ENCODE peak calls at places on chromosome 22, in ten cellular contexts. One of them, this sample, is unnamed.

GRCh38 chr22:29314537-29315285 is 786 bp downstream of the RASL10A start:
- DNase-seq in astrocyte of the spinal cord: no peak
- DNase-seq in sigmoid colon: no peak
- DNase-seq in CD8-positive, alpha-beta T cell: no peak
- DNase-seq in fibroblast of the aortic adventitia: no peak
- DNase-seq in bronchial epithelial cell: no peak
- DNase-seq in heart right ventricle: no peak
- DNase-seq in AG10803: no peak
- DNase-seq in prostate gland: no peak
- DNase-seq in AG04450: no peak
- DNase-seq in this sample: no peak

GRCh38 chr22:40249286-40249685 is 71.6 kb downstream of the TNRC6B start:
- DNase-seq in astrocyte of the spinal cord: no peak
- DNase-seq in sigmoid colon: no peak
- DNase-seq in CD8-positive, alpha-beta T cell: no peak
- DNase-seq in fibroblast of the aortic adventitia: no peak
- DNase-seq in bronchial epithelial cell: no peak
- DNase-seq in heart right ventricle: no peak
- DNase-seq in AG10803: no peak
- DNase-seq in prostate gland: no peak
- DNase-seq in AG04450: no peak
- DNase-seq in this sample: no peak

GRCh38 chr22:48757581-48757980 is 1070.1 kb downstream of the BRD1 start:
- DNase-seq in astrocyte of the spinal cord: no peak
- DNase-seq in sigmoid colon: peak; percentile 48
- DNase-seq in CD8-positive, alpha-beta T cell: no peak
- DNase-seq in fibroblast of the aortic adventitia: no peak
- DNase-seq in bronchial epithelial cell: no peak
- DNase-seq in heart right ventricle: no peak
- DNase-seq in AG10803: no peak
- DNase-seq in prostate gland: no peak
- DNase-seq in AG04450: no peak
- DNase-seq in this sample: no peak

GRCh38 chr22:29988719-29989118 is 91.5 kb upstream of the HORMAD2 start:
- DNase-seq in astrocyte of the spinal cord: no peak
- DNase-seq in sigmoid colon: no peak
- DNase-seq in CD8-positive, alpha-beta T cell: no peak
- DNase-seq in fibroblast of the aortic adventitia: peak; percentile 17
- DNase-seq in bronchial epithelial cell: no peak
- DNase-seq in heart right ventricle: no peak
- DNase-seq in AG10803: peak; percentile 36
- DNase-seq in prostate gland: no peak
- DNase-seq in AG04450: no peak
- DNase-seq in this sample: no peak

GRCh38 chr22:50112151-50113118 is 22.6 kb downstream of the MOV10L1 start:
- DNase-seq in astrocyte of the spinal cord: peak; percentile 77
- DNase-seq in sigmoid colon: no peak
- DNase-seq in CD8-positive, alpha-beta T cell: no peak
- DNase-seq in fibroblast of the aortic adventitia: peak; percentile 70
- DNase-seq in bronchial epithelial cell: peak; percentile 52
- DNase-seq in heart right ventricle: peak; percentile 49
- DNase-seq in AG10803: peak; percentile 64
- DNase-seq in prostate gland: no peak
- DNase-seq in AG04450: peak; percentile 21
- DNase-seq in this sample: no peak

GRCh38 chr22:26847046-26847445 is 189.7 kb downstream of the MIAT start:
- DNase-seq in astrocyte of the spinal cord: no peak
- DNase-seq in sigmoid colon: no peak
- DNase-seq in CD8-positive, alpha-beta T cell: no peak
- DNase-seq in fibroblast of the aortic adventitia: no peak
- DNase-seq in bronchial epithelial cell: no peak
- DNase-seq in heart right ventricle: no peak
- DNase-seq in AG10803: no peak
- DNase-seq in prostate gland: no peak
- DNase-seq in AG04450: no peak
- DNase-seq in this sample: no peak

GRCh38 chr22:24178502-24179440 is 2.5 kb upstream of the SUSD2 start:
- DNase-seq in astrocyte of the spinal cord: no peak
- DNase-seq in sigmoid colon: no peak
- DNase-seq in CD8-positive, alpha-beta T cell: peak; percentile 18
- DNase-seq in fibroblast of the aortic adventitia: no peak
- DNase-seq in bronchial epithelial cell: no peak
- DNase-seq in heart right ventricle: no peak
- DNase-seq in AG10803: no peak
- DNase-seq in prostate gland: no peak
- DNase-seq in AG04450: no peak
- DNase-seq in this sample: no peak

GRCh38 chr22:33835196-33835788 is 85.0 kb downstream of the LARGE1 start:
- DNase-seq in astrocyte of the spinal cord: no peak
- DNase-seq in sigmoid colon: no peak
- DNase-seq in CD8-positive, alpha-beta T cell: no peak
- DNase-seq in fibroblast of the aortic adventitia: no peak
- DNase-seq in bronchial epithelial cell: no peak
- DNase-seq in heart right ventricle: no peak
- DNase-seq in AG10803: no peak
- DNase-seq in prostate gland: peak; percentile 21
- DNase-seq in AG04450: no peak
- DNase-seq in this sample: no peak

GRCh38 chr22:43624144-43624998 is 187.7 kb downstream of the EFCAB6 start:
- DNase-seq in astrocyte of the spinal cord: peak; percentile 60
- DNase-seq in sigmoid colon: no peak
- DNase-seq in CD8-positive, alpha-beta T cell: no peak
- DNase-seq in fibroblast of the aortic adventitia: no peak
- DNase-seq in bronchial epithelial cell: peak; percentile 11
- DNase-seq in heart right ventricle: no peak
- DNase-seq in AG10803: peak; percentile 11
- DNase-seq in prostate gland: no peak
- DNase-seq in AG04450: no peak
- DNase-seq in this sample: no peak

GRCh38 chr22:39900306-39901227 is at the start of gene GRAP2:
- DNase-seq in astrocyte of the spinal cord: no peak
- DNase-seq in sigmoid colon: no peak
- DNase-seq in CD8-positive, alpha-beta T cell: peak; percentile 84
- DNase-seq in fibroblast of the aortic adventitia: no peak
- DNase-seq in bronchial epithelial cell: no peak
- DNase-seq in heart right ventricle: no peak
- DNase-seq in AG10803: no peak
- DNase-seq in prostate gland: no peak
- DNase-seq in AG04450: no peak
- DNase-seq in this sample: peak; percentile 72

GRCh38 chr22:24153353-24153752 is 27.9 kb upstream of the SUSD2 start:
- DNase-seq in astrocyte of the spinal cord: no peak
- DNase-seq in sigmoid colon: no peak
- DNase-seq in CD8-positive, alpha-beta T cell: peak; percentile 76
- DNase-seq in fibroblast of the aortic adventitia: no peak
- DNase-seq in bronchial epithelial cell: no peak
- DNase-seq in heart right ventricle: no peak
- DNase-seq in AG10803: peak; percentile 50
- DNase-seq in prostate gland: no peak
- DNase-seq in AG04450: no peak
- DNase-seq in this sample: no peak

GRCh38 chr22:42635531-42635930 is 4.9 kb downstream of the ATP5MGL start:
- DNase-seq in astrocyte of the spinal cord: peak; percentile 87
- DNase-seq in sigmoid colon: peak; percentile 88
- DNase-seq in CD8-positive, alpha-beta T cell: no peak
- DNase-seq in fibroblast of the aortic adventitia: peak; percentile 90
- DNase-seq in bronchial epithelial cell: peak; percentile 93
- DNase-seq in heart right ventricle: peak; percentile 71
- DNase-seq in AG10803: peak; percentile 94
- DNase-seq in prostate gland: no peak
- DNase-seq in AG04450: no peak
- DNase-seq in this sample: no peak

GRCh38 chr22:46390105-46390651 is 54.7 kb downstream of the TRMU start:
- DNase-seq in astrocyte of the spinal cord: no peak
- DNase-seq in sigmoid colon: no peak
- DNase-seq in CD8-positive, alpha-beta T cell: no peak
- DNase-seq in fibroblast of the aortic adventitia: no peak
- DNase-seq in bronchial epithelial cell: no peak
- DNase-seq in heart right ventricle: no peak
- DNase-seq in AG10803: no peak
- DNase-seq in prostate gland: no peak
- DNase-seq in AG04450: no peak
- DNase-seq in this sample: no peak
- H3K4me3 ChIP-seq in astrocyte of the spinal cord: no peak overlapping the region
- H3K4me3 ChIP-seq in sigmoid colon: no peak overlapping the region
- H3K4me3 ChIP-seq in CD8-positive, alpha-beta T cell: no peak overlapping the region
- H3K4me3 ChIP-seq in fibroblast of the aortic adventitia: no peak overlapping the region
- H3K4me3 ChIP-seq in bronchial epithelial cell: no peak overlapping the region
- H3K4me3 ChIP-seq in heart right ventricle: no peak overlapping the region
- H3K4me3 ChIP-seq in AG10803: no peak overlapping the region
- H3K4me3 ChIP-seq in prostate gland: no peak overlapping the region
- H3K4me3 ChIP-seq in AG04450: no peak overlapping the region
- H3K4me3 ChIP-seq in this sample: no peak overlapping the region

DNA sequence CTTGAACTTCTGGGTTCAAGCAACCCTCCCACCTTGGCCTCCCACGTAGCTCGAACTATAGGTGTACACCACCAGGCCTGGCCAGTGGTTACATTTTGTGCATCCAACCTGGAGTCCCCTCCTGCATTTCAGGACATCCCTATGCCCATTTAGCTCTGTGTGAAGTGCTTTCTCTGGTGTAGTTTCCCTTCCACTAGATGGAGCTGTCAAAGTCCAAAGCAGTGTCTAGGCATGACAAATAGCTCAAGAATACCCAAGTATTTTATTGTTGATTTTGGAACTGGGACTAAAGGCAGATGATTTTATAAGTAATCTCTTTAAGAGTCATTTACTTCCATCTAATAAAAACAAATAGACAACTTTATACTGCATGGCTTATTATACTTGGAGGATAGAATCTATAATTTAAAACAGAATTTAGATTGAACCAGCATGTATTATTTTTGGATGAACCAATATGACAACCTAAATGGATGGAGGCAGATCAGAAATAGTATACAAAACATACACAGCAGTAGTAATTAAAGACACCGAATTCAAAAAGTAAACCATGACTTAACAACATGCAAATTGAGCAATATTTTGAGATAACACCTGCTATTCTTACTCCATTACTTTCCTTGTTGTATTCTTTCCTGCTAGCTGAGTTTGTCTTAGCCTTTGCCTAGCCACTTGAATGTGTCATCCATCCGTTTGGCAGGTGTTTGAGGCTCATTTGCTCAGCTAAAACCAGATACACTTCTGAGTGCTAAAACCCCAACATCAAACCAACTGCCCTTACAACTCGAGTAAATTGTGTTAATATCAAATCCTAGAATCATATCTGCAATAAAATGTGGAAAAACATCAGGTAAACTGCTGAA is 37.7 kb downstream of the EIF4ENIF1 start:
- DNase-seq in astrocyte of the spinal cord: peak; percentile 43
- DNase-seq in sigmoid colon: no peak
- DNase-seq in CD8-positive, alpha-beta T cell: no peak
- DNase-seq in fibroblast of the aortic adventitia: peak; percentile 53
- DNase-seq in bronchial epithelial cell: peak; percentile 51
- DNase-seq in heart right ventricle: no peak
- DNase-seq in AG10803: peak; percentile 54
- DNase-seq in prostate gland: no peak
- DNase-seq in AG04450: peak; percentile 1
- DNase-seq in this sample: peak; percentile 25
- TF ChIP-seq CTCF in astrocyte of the spinal cord: peak; percentile 70
- TF ChIP-seq CTCF in sigmoid colon: peak; percentile 18
- TF ChIP-seq CTCF in CD8-positive, alpha-beta T cell: peak; percentile 30
- TF ChIP-seq CTCF in fibroblast of the aortic adventitia: peak; percentile 62
- TF ChIP-seq CTCF in bronchial epithelial cell: peak; percentile 61
- TF ChIP-seq CTCF in heart right ventricle: peak; percentile 20
- TF ChIP-seq CTCF in AG10803: peak; percentile 68
- TF ChIP-seq CTCF in prostate gland: peak; percentile 38
- TF ChIP-seq CTCF in AG04450: peak; percentile 63
- TF ChIP-seq CTCF in this sample: peak; percentile 61

DNA sequence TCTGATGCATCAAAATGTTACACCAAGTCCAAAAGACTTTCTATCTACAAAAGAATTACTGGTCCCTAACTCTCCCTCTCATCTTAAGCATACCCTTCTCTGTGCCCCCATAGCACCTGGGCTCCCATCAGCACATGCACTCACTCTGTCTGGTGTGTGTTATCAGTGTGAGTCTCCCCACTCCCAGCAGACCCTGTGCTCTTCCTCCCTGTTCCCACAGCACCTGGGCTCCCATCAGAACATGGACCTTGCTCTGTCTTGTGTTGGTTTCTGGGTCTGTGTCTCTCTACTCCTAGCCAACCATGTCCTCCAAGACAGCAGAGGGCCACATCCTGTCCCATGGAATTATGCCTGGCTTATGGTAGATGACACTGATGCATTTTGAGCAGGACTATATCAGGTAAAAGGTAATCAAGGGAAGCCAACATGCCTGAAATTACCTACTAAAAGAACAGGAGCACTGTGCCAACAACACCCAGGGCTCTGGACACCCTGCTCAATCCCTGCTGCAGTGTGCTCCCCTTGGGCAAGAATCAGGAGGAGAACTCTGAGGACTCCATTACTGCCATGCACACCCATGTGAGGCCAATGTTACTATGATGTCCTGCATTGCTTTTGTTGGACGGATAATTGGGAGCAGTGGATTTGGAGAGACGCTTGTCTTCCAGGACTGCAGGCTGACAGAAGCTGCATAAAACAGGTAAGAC is 34.3 kb downstream of the GAB4 start:
- DNase-seq in astrocyte of the spinal cord: no peak
- DNase-seq in sigmoid colon: no peak
- DNase-seq in CD8-positive, alpha-beta T cell: no peak
- DNase-seq in fibroblast of the aortic adventitia: no peak
- DNase-seq in bronchial epithelial cell: no peak
- DNase-seq in heart right ventricle: no peak
- DNase-seq in AG10803: no peak
- DNase-seq in prostate gland: no peak
- DNase-seq in AG04450: no peak
- DNase-seq in this sample: no peak
- H3K4me3 ChIP-seq in astrocyte of the spinal cord: no peak overlapping the region
- H3K4me3 ChIP-seq in sigmoid colon: no peak overlapping the region
- H3K4me3 ChIP-seq in CD8-positive, alpha-beta T cell: no peak overlapping the region
- H3K4me3 ChIP-seq in fibroblast of the aortic adventitia: no peak overlapping the region
- H3K4me3 ChIP-seq in bronchial epithelial cell: no peak overlapping the region
- H3K4me3 ChIP-seq in heart right ventricle: no peak overlapping the region
- H3K4me3 ChIP-seq in AG10803: no peak overlapping the region
- H3K4me3 ChIP-seq in prostate gland: no peak overlapping the region
- H3K4me3 ChIP-seq in AG04450: no peak overlapping the region
- H3K4me3 ChIP-seq in this sample: no peak overlapping the region

DNA sequence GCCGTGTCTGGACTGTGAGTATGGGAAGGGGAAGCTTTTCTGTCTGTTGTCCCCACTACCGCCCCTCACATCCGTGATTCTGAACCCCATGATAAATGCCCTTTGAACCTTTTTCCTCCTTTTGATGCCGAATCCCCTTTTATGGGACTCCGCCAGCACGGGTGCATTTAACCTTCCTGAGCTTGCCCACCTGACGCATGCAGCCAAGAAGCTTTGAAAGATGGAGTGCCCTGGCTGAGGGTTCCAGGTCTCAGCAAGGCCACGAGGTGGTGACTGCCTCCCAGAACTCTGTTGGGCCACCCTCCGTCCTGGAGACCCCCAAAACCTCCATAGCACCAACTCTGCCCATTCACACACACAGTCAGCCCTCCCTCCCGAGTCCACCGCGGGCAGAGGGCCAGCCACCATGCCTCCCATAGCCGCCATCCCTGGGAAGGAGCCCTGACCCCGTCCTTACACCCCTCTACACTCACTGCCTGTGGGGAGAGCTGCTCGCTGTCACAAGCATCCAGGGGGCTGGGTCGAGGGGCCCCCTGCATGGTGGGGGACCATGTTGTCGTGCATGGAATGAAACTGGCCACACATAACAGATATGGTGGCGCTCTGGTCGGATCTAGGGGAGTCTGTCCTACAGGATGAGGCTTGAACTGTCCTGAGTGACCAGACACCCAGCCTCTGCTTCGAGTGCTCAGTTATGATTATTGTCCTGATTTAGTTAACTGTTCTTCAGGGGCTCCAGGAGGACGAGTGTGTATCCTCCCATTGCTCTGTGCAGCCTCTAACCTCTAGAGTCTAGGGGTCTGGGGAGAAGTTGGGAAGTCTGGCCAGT is 822 bp upstream of the COMT start:
- DNase-seq in astrocyte of the spinal cord: no peak
- DNase-seq in sigmoid colon: peak; percentile 65
- DNase-seq in CD8-positive, alpha-beta T cell: no peak
- DNase-seq in fibroblast of the aortic adventitia: no peak
- DNase-seq in bronchial epithelial cell: no peak
- DNase-seq in heart right ventricle: no peak
- DNase-seq in AG10803: no peak
- DNase-seq in prostate gland: no peak
- DNase-seq in AG04450: no peak
- DNase-seq in this sample: no peak
- TF ChIP-seq CTCF in astrocyte of the spinal cord: no peak
- TF ChIP-seq CTCF in sigmoid colon: no peak
- TF ChIP-seq CTCF in CD8-positive, alpha-beta T cell: no peak
- TF ChIP-seq CTCF in fibroblast of the aortic adventitia: no peak
- TF ChIP-seq CTCF in bronchial epithelial cell: no peak
- TF ChIP-seq CTCF in heart right ventricle: no peak
- TF ChIP-seq CTCF in AG10803: no peak
- TF ChIP-seq CTCF in prostate gland: no peak
- TF ChIP-seq CTCF in AG04450: no peak
- TF ChIP-seq CTCF in this sample: no peak

This sample was measured in GM06990.